ENCODE peak calls at places on chromosomes 11 and 22, in four cellular contexts. P, T, U and D are unnamed samples.

GRCh38 chr22:19691721-19692341 is 22.5 kb upstream of the SEPTIN5 start:
- DNase-seq in P (peak), T (no peak), U (no peak), D (peak)

GRCh38 chr11:203945-204586 is 3.1 kb downstream of the BET1L start:
- DNase-seq in P (no peak), T (no peak), U (no peak), D (no peak)

GRCh38 chr22:46107089-46107664 is 43.1 kb upstream of the PPARA start:
- DNase-seq in T (no peak), P (no peak), U (peak), D (no peak)

GRCh38 chr11:116641561-116642045 is 131.2 kb downstream of the BUD13 start:
- DNase-seq in P (peak), U (peak), T (peak), D (peak)

GRCh38 chr11:120344302-120345004 is 8.2 kb downstream of the ARHGEF12 start:
- DNase-seq in U (no peak), P (no peak), T (no peak), D (no peak)

GRCh38 chr11:129950319-129951034 is 52.2 kb downstream of the PRDM10 start:
- DNase-seq in U (peak), T (no peak), P (no peak), D (no peak)

GRCh38 chr11:7882860-7883259 is 48.2 kb downstream of the OR10A6 start:
- DNase-seq in P (no peak), T (no peak), U (no peak), D (no peak)

GRCh38 chr11:58958500-58958899 is 19.2 kb downstream of the GLYATL1 start:
- DNase-seq in U (no peak), P (peak), T (peak), D (peak)

GRCh38 chr11:110337570-110338193 is 41.3 kb upstream of the RDX start:
- DNase-seq in U (no peak), P (peak), T (peak), D (peak)

GRCh38 chr22:28052818-28053217 is 133.8 kb upstream of the PITPNB start:
- DNase-seq in T (no peak), P (no peak), U (no peak), D (peak)

GRCh38 chr11:125772834-125773505 is 5.7 kb downstream of the PATE2 start:
- DNase-seq in P (no peak), U (no peak), T (no peak), D (no peak)

GRCh38 chr11:69141742-69142141 is 14.0 kb upstream of the SMIM38 start:
- DNase-seq in P (no peak), T (no peak), U (no peak), D (no peak)

GRCh38 chr11:36249271-36249670 is 40.0 kb downstream of the COMMD9 start:
- DNase-seq in P (no peak), T (no peak), U (no peak), D (no peak)

GRCh38 chr22:28955817-28956216 is 72.4 kb downstream of the ZNRF3 start:
- DNase-seq in P (no peak), U (peak), T (no peak), D (no peak)

GRCh38 chr11:6587360-6587953 is 16.0 kb downstream of the RRP8 start:
- DNase-seq in P (no peak), U (peak), T (no peak), D (no peak)

GRCh38 chr11:122751298-122752070 is 86.8 kb upstream of the CRTAM start:
- DNase-seq in T (no peak), U (peak), P (no peak), D (no peak)

GRCh38 chr11:90434858-90435257 is 212.0 kb upstream of the CHORDC1 start:
- DNase-seq in P (peak), U (no peak), T (no peak), D (peak)

GRCh38 chr22:43707650-43708049 is 104.5 kb downstream of the EFCAB6 start:
- DNase-seq in P (peak), T (no peak), U (no peak), D (no peak)

GRCh38 chr11:64165482-64165841 is 451 bp downstream of the MACROD1 start:
- DNase-seq in T (no peak), P (no peak), U (no peak), D (no peak)

GRCh38 chr11:73797457-73797856 is 9.8 kb downstream of the MRPL48 start:
- DNase-seq in T (no peak), P (no peak), U (peak), D (no peak)

GRCh38 chr11:73271936-73272679 is at the start of gene P2RY6:
- DNase-seq in U (no peak), T (no peak), P (peak), D (peak)

GRCh38 chr22:25393121-25393805 is 171.2 kb upstream of the GRK3 start:
- DNase-seq in P (no peak), U (no peak), T (no peak), D (no peak)

GRCh38 chr11:123314972-123315371 is 115.1 kb upstream of the GRAMD1B start:
- DNase-seq in U (no peak), P (no peak), T (no peak), D (no peak)

GRCh38 chr22:31893460-31893859 is 50.9 kb upstream of the YWHAH start:
- DNase-seq in P (no peak), U (no peak), T (no peak), D (no peak)

GRCh38 chr11:118892515-118892914 is 8.8 kb downstream of the CXCR5 start:
- DNase-seq in T (no peak), P (no peak), U (no peak), D (no peak)

GRCh38 chr11:69301491-69302401 is 7.8 kb downstream of the MYEOV start:
- DNase-seq in T (no peak), U (no peak), P (peak), D (no peak)

GRCh38 chr22:50341977-50342650 is 1.0 kb upstream of the PPP6R2 start:
- DNase-seq in U (peak), P (peak), T (peak), D (peak)

GRCh38 chr11:57568330-57568766 is 876 bp upstream of the UBE2L6 start:
- DNase-seq in P (peak), U (peak), T (peak), D (peak)

GRCh38 chr11:21429401-21429800 is 760.0 kb downstream of the NELL1 start:
- DNase-seq in P (no peak), T (no peak), U (no peak), D (no peak)

GRCh38 chr11:62880231-62880802 is 379 bp upstream of the SLC3A2 start:
- DNase-seq in P (no peak), U (no peak), T (no peak), D (no peak)

GRCh38 chr22:37716708-37717107 is 19.9 kb downstream of the TRIOBP start:
- DNase-seq in P (no peak), T (no peak), U (no peak), D (no peak)

GRCh38 chr11:108965602-108966001 is 300.7 kb downstream of the DDX10 start:
- DNase-seq in P (peak), U (no peak), T (no peak), D (no peak)

GRCh38 chr11:10638285-10638684 is 55.3 kb downstream of the IRAG1 start:
- DNase-seq in P (peak), T (no peak), U (no peak), D (no peak)

GRCh38 chr11:134923441-134923840 is 511.4 kb upstream of the B3GAT1 start:
- DNase-seq in U (no peak), T (no peak), P (peak), D (no peak)

GRCh38 chr11:304915-305833 is 2.4 kb upstream of the IFITM2 start:
- DNase-seq in U (peak), T (no peak), P (peak), D (peak)

GRCh38 chr11:119460582-119460981 is 37.6 kb upstream of the THY1 start:
- DNase-seq in U (no peak), T (no peak), P (no peak), D (no peak)

GRCh38 chr11:120601566-120601965 is 90.0 kb downstream of the GRIK4 start:
- DNase-seq in P (no peak), T (no peak), U (no peak), D (no peak)